ENCODE peak calls at places on chromosomes 16 and 17, in ten cellular contexts. M is heart right ventricle; S is neuronal stem cell; Q is CD8-positive, alpha-beta memory T cell; T is transverse colon; P is IMR-90; D is HAP-1; Y is OCI-LY7; N is A549; F is hepatocyte. O is an unnamed sample.

GRCh38 chr17:69339937-69340336 is 13.0 kb upstream of the ABCA5 start:
- DNase-seq in M (no peak), S (no peak), Q (no peak), T (no peak), P (no peak), D (no peak), Y (no peak), N (no peak), F (no peak), O (no peak)

GRCh38 chr17:11488407-11488806 is 109.9 kb upstream of the DNAH9 start:
- DNase-seq in M (no peak), S (no peak), Q (no peak), T (no peak), P (no peak), D (no peak), Y (no peak), N (no peak), F (no peak), O (no peak)

GRCh38 chr16:48559462-48560211 is 50.3 kb downstream of the N4BP1 start:
- DNase-seq in M (no peak), S (no peak), Q (no peak), T (no peak), P (peak), D (no peak), Y (no peak), N (no peak), F (no peak), O (no peak)

GRCh38 chr17:70767102-70767701 is 597.9 kb downstream of the KCNJ2 start:
- DNase-seq in M (no peak), S (peak), Q (no peak), T (no peak), P (peak), D (no peak), Y (peak), N (peak), F (peak), O (no peak)

GRCh38 chr17:77011173-77012011 is 129.4 kb upstream of the SEC14L1 start:
- DNase-seq in M (no peak), S (no peak), Q (peak), T (peak), P (peak), D (peak), Y (peak), N (no peak), F (peak), O (no peak)

GRCh38 chr17:7324438-7324779 is 4.7 kb downstream of the NEURL4 start:
- DNase-seq in M (no peak), S (no peak), Q (no peak), T (no peak), P (no peak), D (no peak), Y (no peak), N (no peak), F (no peak), O (no peak)

GRCh38 chr17:28520687-28521086 is 14.5 kb downstream of the FOXN1 start:
- DNase-seq in M (no peak), S (no peak), Q (no peak), T (no peak), P (no peak), D (no peak), Y (no peak), N (no peak), F (no peak), O (no peak)

GRCh38 chr16:84396537-84397008 is 28.2 kb downstream of the ATP2C2 start:
- DNase-seq in M (no peak), S (no peak), Q (no peak), T (no peak), P (peak), D (no peak), Y (no peak), N (peak), F (peak), O (peak)

GRCh38 chr17:30956764-30957374 is 14.0 kb upstream of the RNF135 start:
- DNase-seq in M (peak), S (no peak), Q (peak), T (no peak), P (no peak), D (no peak), Y (no peak), N (no peak), F (no peak), O (no peak)

GRCh38 chr17:49204521-49204920 is 5.9 kb downstream of the GNGT2 start:
- DNase-seq in M (no peak), S (no peak), Q (no peak), T (no peak), P (peak), D (no peak), Y (no peak), N (no peak), F (no peak), O (no peak)

GRCh38 chr17:67568961-67569360 is 148.8 kb upstream of the NOL11 start:
- DNase-seq in M (no peak), S (no peak), Q (no peak), T (no peak), P (no peak), D (no peak), Y (peak), N (no peak), F (no peak), O (no peak)

GRCh38 chr17:63946440-63947363 is 14.6 kb upstream of the CD79B start:
- DNase-seq in M (peak), S (peak), Q (peak), T (peak), P (peak), D (peak), Y (peak), N (peak), F (peak), O (no peak)
- H3K4me3 ChIP-seq in M (no peak), S (no peak), Q (peak), T (no peak), P (no peak), D (no peak), Y (peak), N (no peak), F (no peak), O (no peak)

DNA sequence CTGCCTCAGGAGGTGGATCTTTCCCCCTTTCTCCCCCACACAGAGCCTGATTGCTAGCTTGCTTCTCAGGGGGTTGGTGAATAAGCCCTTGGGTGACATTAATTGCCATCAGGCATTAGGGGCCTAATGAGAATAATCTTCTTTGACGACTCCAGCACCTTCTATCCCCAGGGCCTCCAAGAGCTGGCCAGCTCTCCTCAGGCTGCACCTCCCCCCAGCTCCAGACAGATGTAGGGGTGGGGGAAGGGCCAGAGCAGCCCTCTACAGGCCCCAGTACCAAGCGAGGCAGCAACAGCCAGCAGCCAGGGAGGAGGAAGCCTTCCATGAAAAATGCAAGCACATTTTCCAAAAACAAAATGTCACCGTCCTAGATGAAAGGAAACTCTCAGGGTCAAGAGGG is 1.4 kb upstream of the TMEM132E start:
- DNase-seq in M (no peak), S (no peak), Q (no peak), T (no peak), P (no peak), D (no peak), Y (no peak), N (no peak), F (no peak), O (no peak)
- H3K4me3 ChIP-seq in M (no peak), S (no peak), Q (no peak), T (no peak), P (no peak), D (no peak), Y (no peak), N (no peak), F (no peak), O (no peak)

GRCh38 chr16:49749816-49750215 is 106.1 kb downstream of the ZNF423 start:
- DNase-seq in M (no peak), S (no peak), Q (no peak), T (no peak), P (no peak), D (no peak), Y (no peak), N (no peak), F (no peak), O (no peak)

GRCh38 chr16:49745434-49745833 is 110.5 kb downstream of the ZNF423 start:
- DNase-seq in M (no peak), S (no peak), Q (no peak), T (no peak), P (no peak), D (no peak), Y (no peak), N (no peak), F (no peak), O (no peak)

GRCh38 chr16:49750341-49751011 is 105.4 kb downstream of the ZNF423 start:
- DNase-seq in M (no peak), S (no peak), Q (no peak), T (no peak), P (no peak), D (no peak), Y (no peak), N (no peak), F (no peak), O (no peak)

GRCh38 chr16:49747654-49748053 is 108.3 kb downstream of the ZNF423 start:
- DNase-seq in M (no peak), S (no peak), Q (no peak), T (no peak), P (no peak), D (no peak), Y (no peak), N (no peak), F (no peak), O (no peak)

GRCh38 chr16:49748322-49748721 is 107.6 kb downstream of the ZNF423 start:
- DNase-seq in M (peak), S (no peak), Q (no peak), T (no peak), P (no peak), D (no peak), Y (no peak), N (no peak), F (peak), O (no peak)
- H3K4me3 ChIP-seq in M (no peak), S (no peak), Q (no peak), T (no peak), P (no peak), D (no peak), Y (no peak), N (no peak), F (no peak), O (no peak)

DNA sequence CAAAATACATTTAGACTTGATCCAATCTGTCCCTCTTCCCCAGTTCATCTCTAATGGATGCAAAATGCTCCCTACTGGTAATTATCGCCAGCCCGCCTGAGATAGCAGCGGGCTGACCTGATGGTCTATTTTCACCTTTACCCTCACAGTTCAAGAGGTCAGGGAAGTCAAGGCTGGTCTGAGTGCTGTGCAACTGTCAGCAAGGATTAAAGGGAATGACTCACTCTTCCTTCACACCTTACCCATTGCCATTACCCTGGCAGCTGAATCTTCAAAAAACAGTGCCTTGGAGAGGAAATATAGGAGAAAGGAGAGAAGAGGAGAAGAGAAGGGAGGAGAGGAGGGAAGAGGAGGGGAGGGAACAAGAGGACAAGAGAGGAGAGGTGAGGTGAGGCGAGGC is 36.3 kb downstream of the GRB7 start:
- DNase-seq in M (no peak), S (no peak), Q (no peak), T (no peak), P (no peak), D (no peak), Y (no peak), N (no peak), F (no peak), O (no peak)
- H3K4me3 ChIP-seq in M (no peak), S (no peak), Q (peak), T (no peak), P (no peak), D (no peak), Y (peak), N (no peak), F (no peak), O (no peak)

GRCh38 chr16:86565181-86565631 is 1.4 kb upstream of the FOXC2 start:
- DNase-seq in M (no peak), S (no peak), Q (no peak), T (no peak), P (no peak), D (no peak), Y (no peak), N (no peak), F (no peak), O (no peak)
- H3K4me3 ChIP-seq in M (peak), S (no peak), Q (no peak), T (no peak), P (no peak), D (no peak), Y (no peak), N (no peak), F (no peak), O (peak)

GRCh38 chr17:42286411-42287295 is 1.6 kb upstream of the STAT5A start:
- DNase-seq in M (no peak), S (no peak), Q (no peak), T (peak), P (no peak), D (peak), Y (no peak), N (no peak), F (no peak), O (peak)
- H3K4me3 ChIP-seq in M (peak), S (no peak), Q (peak), T (no peak), P (no peak), D (no peak), Y (no peak), N (no peak), F (no peak), O (peak)

DNA sequence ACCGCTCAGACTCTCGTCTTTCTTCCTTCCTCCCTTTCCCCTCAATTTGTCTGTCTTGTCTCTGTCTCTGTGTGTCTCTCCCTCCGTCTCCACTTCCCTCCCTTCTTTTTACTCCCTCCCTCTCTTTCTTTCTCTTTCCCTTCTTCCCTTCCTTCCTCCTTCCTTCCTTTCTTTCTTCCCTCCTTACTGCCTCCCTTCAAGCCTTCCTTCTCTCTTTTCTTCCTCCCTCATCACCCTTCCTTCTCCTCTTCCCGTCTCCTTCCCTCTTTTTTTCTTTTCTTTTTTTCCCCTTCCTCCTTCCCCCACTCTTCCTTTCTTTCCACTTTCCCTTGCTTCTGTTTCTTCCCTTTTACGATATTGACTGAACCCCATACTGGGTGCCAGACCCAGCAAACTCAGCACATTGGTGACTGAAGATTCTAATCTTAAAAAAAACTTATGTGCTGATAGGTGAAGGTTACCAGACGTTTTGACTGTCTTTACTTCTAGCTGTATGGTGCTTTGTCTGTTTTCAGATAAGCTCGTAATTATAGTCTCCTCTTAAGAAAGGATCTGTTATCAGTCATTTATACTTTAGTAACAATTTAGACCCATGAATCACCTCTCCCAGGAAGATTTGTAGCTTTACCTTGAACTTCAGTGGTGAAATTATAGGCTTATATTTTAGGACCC is 481 bp upstream of the BRD7 start:
- DNase-seq in M (no peak), S (no peak), Q (no peak), T (no peak), P (no peak), D (no peak), Y (no peak), N (no peak), F (no peak), O (no peak)
- H3K4me3 ChIP-seq in M (peak), S (no peak), Q (peak), T (peak), P (peak), D (peak), Y (peak), N (peak), F (peak), O (peak)

GRCh38 chr16:2031081-2031577 is 4.4 kb downstream of the NHERF2 start:
- DNase-seq in M (peak), S (no peak), Q (no peak), T (no peak), P (no peak), D (no peak), Y (no peak), N (no peak), F (no peak), O (no peak)
- H3K4me3 ChIP-seq in M (peak), S (no peak), Q (no peak), T (no peak), P (no peak), D (no peak), Y (no peak), N (no peak), F (no peak), O (no peak)